ENCODE peak calls at places on chromosomes 13 and 19, in seven cellular contexts. K, S, Q, E, C, F and J are unnamed samples.

GRCh38 chr19:28715157-28715556 is 497.8 kb downstream of the UQCRFS1 start:
- DNase-seq in K (no peak), S (no peak), Q (peak), E (no peak), C (no peak), F (no peak), J (no peak)

GRCh38 chr19:37855098-37855497 is 51.3 kb downstream of the WDR87 start:
- DNase-seq in K (peak), S (no peak), Q (no peak), E (no peak), C (peak), F (peak), J (peak)

GRCh38 chr19:45682117-45682516 is 9.6 kb downstream of the SNRPD2 start:
- DNase-seq in K (no peak), S (no peak), Q (no peak), E (no peak), C (no peak), F (no peak), J (no peak)

GRCh38 chr19:19528721-19529490 is at the start of gene YJEFN3:
- DNase-seq in K (no peak), S (no peak), Q (no peak), E (peak), C (peak), F (peak), J (no peak)

GRCh38 chr19:3178973-3179738 is 587 bp downstream of the S1PR4 start:
- DNase-seq in K (no peak), S (no peak), Q (no peak), E (no peak), C (no peak), F (no peak), J (no peak)

GRCh38 chr19:7926727-7927604 is 1.0 kb upstream of the CTXN1 start:
- DNase-seq in K (no peak), S (no peak), Q (no peak), E (no peak), C (no peak), F (no peak), J (no peak)

GRCh38 chr19:50659318-50660082 is 10.3 kb downstream of the C19orf81 start:
- DNase-seq in K (no peak), S (no peak), Q (no peak), E (peak), C (no peak), F (no peak), J (no peak)

GRCh38 chr13:75222031-75222430 is 259.9 kb downstream of the TBC1D4 start:
- DNase-seq in K (no peak), S (no peak), Q (peak), E (no peak), C (no peak), F (no peak), J (peak)

GRCh38 chr13:27171244-27171829 is at the start of gene USP12:
- DNase-seq in K (peak), S (peak), Q (peak), E (no peak), C (no peak), F (no peak), J (no peak)

GRCh38 chr13:36918246-36919060 is 1.6 kb downstream of the SMAD9 start:
- DNase-seq in K (no peak), S (no peak), Q (peak), E (no peak), C (peak), F (peak), J (no peak)

GRCh38 chr13:101211261-101211660 is 205.0 kb downstream of the NALCN start:
- DNase-seq in K (no peak), S (no peak), Q (peak), E (no peak), C (no peak), F (no peak), J (peak)

GRCh38 chr13:29925457-29925856 is 75.0 kb upstream of the UBL3 start:
- DNase-seq in K (no peak), S (no peak), Q (peak), E (no peak), C (peak), F (peak), J (peak)

GRCh38 chr19:737591-738093 is 13.3 kb upstream of the MISP start:
- DNase-seq in K (peak), S (peak), Q (peak), E (no peak), C (peak), F (no peak), J (no peak)

GRCh38 chr19:46985532-46986415 is 33.9 kb upstream of the NPAS1 start:
- DNase-seq in K (no peak), S (no peak), Q (no peak), E (no peak), C (no peak), F (no peak), J (no peak)

GRCh38 chr13:85654227-85654626 is 145.0 kb downstream of the SLITRK6 start:
- DNase-seq in K (no peak), S (no peak), Q (peak), E (no peak), C (no peak), F (no peak), J (no peak)

GRCh38 chr13:106241974-106242373 is 293.5 kb downstream of the EFNB2 start:
- DNase-seq in K (no peak), S (no peak), Q (no peak), E (no peak), C (no peak), F (peak), J (no peak)